ENCODE peak calls at places on chromosomes 1 and 21, in nine cellular contexts. One of them, this sample, is unnamed.
A peak's percentile ranks its signal among the peaks of the same experiment; 100 is the strongest.

GRCh38 chr1:56448529-56448928 is 130.8 kb downstream of the PLPP3 start:
- DNase-seq in left ventricle myocardium superior: no peak
- DNase-seq in IMR-90: no peak
- DNase-seq in naive thymus-derived CD4-positive, alpha-beta T cell: no peak
- DNase-seq in CD8-positive, alpha-beta memory T cell: no peak
- DNase-seq in omental fat pad: no peak
- DNase-seq in AG08395: no peak
- DNase-seq in astrocyte of the spinal cord: no peak
- DNase-seq in GM12865: no peak
- DNase-seq in this sample: no peak

GRCh38 chr1:202207292-202207691 is 13.7 kb downstream of the LGR6 start:
- DNase-seq in left ventricle myocardium superior: no peak
- DNase-seq in astrocyte of the spinal cord: peak; percentile 84
- DNase-seq in IMR-90: peak; percentile 73
- DNase-seq in AG08395: peak; percentile 52
- DNase-seq in naive thymus-derived CD4-positive, alpha-beta T cell: no peak
- DNase-seq in GM12865: no peak
- DNase-seq in omental fat pad: no peak
- DNase-seq in CD8-positive, alpha-beta memory T cell: no peak
- DNase-seq in this sample: no peak

GRCh38 chr1:92481598-92482403 is 4.9 kb downstream of the GFI1 start:
- DNase-seq in naive thymus-derived CD4-positive, alpha-beta T cell: no peak
- DNase-seq in astrocyte of the spinal cord: no peak
- DNase-seq in IMR-90: no peak
- DNase-seq in omental fat pad: no peak
- DNase-seq in CD8-positive, alpha-beta memory T cell: no peak
- DNase-seq in AG08395: no peak
- DNase-seq in left ventricle myocardium superior: peak; percentile 31
- DNase-seq in GM12865: no peak
- DNase-seq in this sample: peak; percentile 16

GRCh38 chr1:84724128-84724860 is 34.0 kb upstream of the SSX2IP start:
- DNase-seq in omental fat pad: no peak
- DNase-seq in GM12865: peak; percentile 41
- DNase-seq in astrocyte of the spinal cord: no peak
- DNase-seq in IMR-90: no peak
- DNase-seq in AG08395: no peak
- DNase-seq in naive thymus-derived CD4-positive, alpha-beta T cell: peak; percentile 35
- DNase-seq in left ventricle myocardium superior: no peak
- DNase-seq in CD8-positive, alpha-beta memory T cell: peak; percentile 22
- DNase-seq in this sample: no peak

GRCh38 chr1:16367258-16367967 is 371 bp downstream of the SZRD1 start:
- DNase-seq in naive thymus-derived CD4-positive, alpha-beta T cell: peak; percentile 88
- DNase-seq in omental fat pad: peak; percentile 71
- DNase-seq in IMR-90: peak; percentile 85
- DNase-seq in AG08395: peak; percentile 83
- DNase-seq in CD8-positive, alpha-beta memory T cell: peak; percentile 89
- DNase-seq in left ventricle myocardium superior: peak; percentile 88
- DNase-seq in GM12865: peak; percentile 97
- DNase-seq in astrocyte of the spinal cord: peak; percentile 91
- DNase-seq in this sample: peak; percentile 78

GRCh38 chr1:54955359-54955758 is 25.1 kb upstream of the TMEM61 start:
- DNase-seq in CD8-positive, alpha-beta memory T cell: no peak
- DNase-seq in astrocyte of the spinal cord: peak; percentile 59
- DNase-seq in AG08395: no peak
- DNase-seq in naive thymus-derived CD4-positive, alpha-beta T cell: no peak
- DNase-seq in GM12865: no peak
- DNase-seq in IMR-90: peak; percentile 48
- DNase-seq in left ventricle myocardium superior: no peak
- DNase-seq in omental fat pad: no peak
- DNase-seq in this sample: no peak

GRCh38 chr1:26053718-26054572 is 8.0 kb upstream of the SLC30A2 start:
- DNase-seq in IMR-90: no peak
- DNase-seq in left ventricle myocardium superior: no peak
- DNase-seq in AG08395: no peak
- DNase-seq in astrocyte of the spinal cord: no peak
- DNase-seq in GM12865: no peak
- DNase-seq in naive thymus-derived CD4-positive, alpha-beta T cell: no peak
- DNase-seq in omental fat pad: no peak
- DNase-seq in CD8-positive, alpha-beta memory T cell: no peak
- DNase-seq in this sample: no peak

GRCh38 chr1:183674339-183674738 is 21.2 kb upstream of the APOBEC4 start:
- DNase-seq in IMR-90: peak; percentile 40
- DNase-seq in AG08395: peak; percentile 21
- DNase-seq in CD8-positive, alpha-beta memory T cell: no peak
- DNase-seq in naive thymus-derived CD4-positive, alpha-beta T cell: no peak
- DNase-seq in omental fat pad: no peak
- DNase-seq in left ventricle myocardium superior: no peak
- DNase-seq in GM12865: no peak
- DNase-seq in astrocyte of the spinal cord: no peak
- DNase-seq in this sample: no peak

GRCh38 chr1:43879414-43879813 is 54.2 kb upstream of the ARTN start:
- DNase-seq in GM12865: no peak
- DNase-seq in IMR-90: peak; percentile 76
- DNase-seq in AG08395: peak; percentile 72
- DNase-seq in omental fat pad: no peak
- DNase-seq in left ventricle myocardium superior: no peak
- DNase-seq in astrocyte of the spinal cord: peak; percentile 63
- DNase-seq in naive thymus-derived CD4-positive, alpha-beta T cell: no peak
- DNase-seq in CD8-positive, alpha-beta memory T cell: no peak
- DNase-seq in this sample: no peak

GRCh38 chr1:2594001-2594640 is 7.5 kb downstream of the PRXL2B start:
- DNase-seq in astrocyte of the spinal cord: peak; percentile 9
- DNase-seq in omental fat pad: no peak
- DNase-seq in CD8-positive, alpha-beta memory T cell: no peak
- DNase-seq in GM12865: no peak
- DNase-seq in IMR-90: no peak
- DNase-seq in left ventricle myocardium superior: peak; percentile 80
- DNase-seq in naive thymus-derived CD4-positive, alpha-beta T cell: no peak
- DNase-seq in AG08395: no peak
- DNase-seq in this sample: no peak

GRCh38 chr1:3313579-3313955 is 140.9 kb upstream of the ARHGEF16 start:
- DNase-seq in naive thymus-derived CD4-positive, alpha-beta T cell: no peak
- DNase-seq in IMR-90: peak; percentile 89
- DNase-seq in astrocyte of the spinal cord: peak; percentile 94
- DNase-seq in GM12865: no peak
- DNase-seq in AG08395: peak; percentile 88
- DNase-seq in omental fat pad: peak; percentile 50
- DNase-seq in CD8-positive, alpha-beta memory T cell: no peak
- DNase-seq in left ventricle myocardium superior: peak; percentile 95
- DNase-seq in this sample: no peak

GRCh38 chr21:37742532-37742931 is 173.7 kb downstream of the KCNJ6 start:
- DNase-seq in GM12865: no peak
- DNase-seq in CD8-positive, alpha-beta memory T cell: no peak
- DNase-seq in left ventricle myocardium superior: no peak
- DNase-seq in AG08395: peak; percentile 73
- DNase-seq in IMR-90: peak; percentile 4
- DNase-seq in omental fat pad: no peak
- DNase-seq in astrocyte of the spinal cord: no peak
- DNase-seq in naive thymus-derived CD4-positive, alpha-beta T cell: no peak
- DNase-seq in this sample: no peak

GRCh38 chr1:30852026-30852425 is 56.5 kb downstream of the SDC3 start:
- DNase-seq in astrocyte of the spinal cord: no peak
- DNase-seq in naive thymus-derived CD4-positive, alpha-beta T cell: no peak
- DNase-seq in IMR-90: peak; percentile 67
- DNase-seq in AG08395: no peak
- DNase-seq in CD8-positive, alpha-beta memory T cell: no peak
- DNase-seq in omental fat pad: no peak
- DNase-seq in GM12865: no peak
- DNase-seq in left ventricle myocardium superior: peak; percentile 79
- DNase-seq in this sample: no peak

GRCh38 chr1:175892686-175893085 is 149.3 kb upstream of the TNR start:
- DNase-seq in left ventricle myocardium superior: no peak
- DNase-seq in omental fat pad: no peak
- DNase-seq in IMR-90: no peak
- DNase-seq in GM12865: no peak
- DNase-seq in CD8-positive, alpha-beta memory T cell: no peak
- DNase-seq in naive thymus-derived CD4-positive, alpha-beta T cell: no peak
- DNase-seq in astrocyte of the spinal cord: no peak
- DNase-seq in AG08395: no peak
- DNase-seq in this sample: no peak

GRCh38 chr21:26918318-26919065 is 48.4 kb downstream of the ADAMTS5 start:
- DNase-seq in naive thymus-derived CD4-positive, alpha-beta T cell: no peak
- DNase-seq in left ventricle myocardium superior: no peak
- DNase-seq in astrocyte of the spinal cord: peak; percentile 9
- DNase-seq in GM12865: no peak
- DNase-seq in IMR-90: peak; percentile 89
- DNase-seq in CD8-positive, alpha-beta memory T cell: no peak
- DNase-seq in AG08395: peak; percentile 73
- DNase-seq in omental fat pad: no peak
- DNase-seq in this sample: no peak

GRCh38 chr1:18962855-18963737 is 6.6 kb upstream of the IFFO2 start:
- DNase-seq in omental fat pad: no peak
- DNase-seq in astrocyte of the spinal cord: no peak
- DNase-seq in AG08395: no peak
- DNase-seq in CD8-positive, alpha-beta memory T cell: no peak
- DNase-seq in IMR-90: no peak
- DNase-seq in left ventricle myocardium superior: no peak
- DNase-seq in GM12865: no peak
- DNase-seq in naive thymus-derived CD4-positive, alpha-beta T cell: no peak
- DNase-seq in this sample: no peak

GRCh38 chr1:1360511-1361169 is 2.3 kb upstream of the MXRA8 start:
- DNase-seq in omental fat pad: no peak
- DNase-seq in GM12865: no peak
- DNase-seq in AG08395: peak; percentile 96
- DNase-seq in naive thymus-derived CD4-positive, alpha-beta T cell: no peak
- DNase-seq in astrocyte of the spinal cord: peak; percentile 92
- DNase-seq in left ventricle myocardium superior: peak; percentile 76
- DNase-seq in IMR-90: peak; percentile 93
- DNase-seq in CD8-positive, alpha-beta memory T cell: no peak
- DNase-seq in this sample: no peak

GRCh38 chr1:81228926-81229325 is 571.8 kb upstream of the ADGRL2 start:
- DNase-seq in naive thymus-derived CD4-positive, alpha-beta T cell: no peak
- DNase-seq in AG08395: no peak
- DNase-seq in left ventricle myocardium superior: no peak
- DNase-seq in IMR-90: no peak
- DNase-seq in CD8-positive, alpha-beta memory T cell: no peak
- DNase-seq in GM12865: no peak
- DNase-seq in astrocyte of the spinal cord: no peak
- DNase-seq in omental fat pad: no peak
- DNase-seq in this sample: no peak

GRCh38 chr1:119648620-119649004 is 546 bp upstream of the ZNF697 start:
- DNase-seq in left ventricle myocardium superior: no peak
- DNase-seq in IMR-90: no peak
- DNase-seq in GM12865: no peak
- DNase-seq in astrocyte of the spinal cord: no peak
- DNase-seq in omental fat pad: no peak
- DNase-seq in naive thymus-derived CD4-positive, alpha-beta T cell: no peak
- DNase-seq in CD8-positive, alpha-beta memory T cell: no peak
- DNase-seq in AG08395: no peak
- DNase-seq in this sample: no peak

GRCh38 chr1:53508991-53509663 is 49.9 kb downstream of the DMRTB1 start:
- DNase-seq in CD8-positive, alpha-beta memory T cell: no peak
- DNase-seq in AG08395: peak; percentile 68
- DNase-seq in astrocyte of the spinal cord: no peak
- DNase-seq in GM12865: no peak
- DNase-seq in left ventricle myocardium superior: no peak
- DNase-seq in IMR-90: peak; percentile 56
- DNase-seq in omental fat pad: no peak
- DNase-seq in naive thymus-derived CD4-positive, alpha-beta T cell: no peak
- DNase-seq in this sample: no peak

GRCh38 chr21:43909736-43910455 is 44.9 kb downstream of the AGPAT3 start:
- DNase-seq in AG08395: no peak
- DNase-seq in omental fat pad: no peak
- DNase-seq in IMR-90: no peak
- DNase-seq in naive thymus-derived CD4-positive, alpha-beta T cell: no peak
- DNase-seq in CD8-positive, alpha-beta memory T cell: no peak
- DNase-seq in GM12865: no peak
- DNase-seq in astrocyte of the spinal cord: no peak
- DNase-seq in left ventricle myocardium superior: no peak
- DNase-seq in this sample: no peak

GRCh38 chr21:41812679-41813078 is 45.8 kb upstream of the RIPK4 start:
- DNase-seq in omental fat pad: no peak
- DNase-seq in astrocyte of the spinal cord: no peak
- DNase-seq in AG08395: no peak
- DNase-seq in left ventricle myocardium superior: no peak
- DNase-seq in GM12865: no peak
- DNase-seq in CD8-positive, alpha-beta memory T cell: no peak
- DNase-seq in naive thymus-derived CD4-positive, alpha-beta T cell: no peak
- DNase-seq in IMR-90: no peak
- DNase-seq in this sample: no peak

GRCh38 chr21:36330904-36331303 is 10.9 kb downstream of the MORC3 start:
- DNase-seq in left ventricle myocardium superior: no peak
- DNase-seq in IMR-90: peak; percentile 60
- DNase-seq in omental fat pad: no peak
- DNase-seq in AG08395: peak; percentile 59
- DNase-seq in astrocyte of the spinal cord: peak; percentile 49
- DNase-seq in naive thymus-derived CD4-positive, alpha-beta T cell: peak; percentile 62
- DNase-seq in CD8-positive, alpha-beta memory T cell: peak; percentile 41
- DNase-seq in GM12865: peak; percentile 74
- DNase-seq in this sample: peak; percentile 33

GRCh38 chr1:7583291-7584096 is 187.6 kb upstream of the VAMP3 start:
- DNase-seq in GM12865: no peak
- DNase-seq in AG08395: no peak
- DNase-seq in CD8-positive, alpha-beta memory T cell: no peak
- DNase-seq in IMR-90: no peak
- DNase-seq in astrocyte of the spinal cord: no peak
- DNase-seq in naive thymus-derived CD4-positive, alpha-beta T cell: no peak
- DNase-seq in left ventricle myocardium superior: no peak
- DNase-seq in omental fat pad: no peak
- DNase-seq in this sample: no peak

This sample was measured in NCI-H2227 treated with DMSO at 0.1 percent for 48 hours.